ENCODE peak calls at places on chromosome 14, in seven cellular contexts. One of them, this sample, is unnamed.

GRCh38 chr14:92026548-92027190 is 13.2 kb downstream of the TRIP11 start:
- DNase-seq in GM20000: no peak
- DNase-seq in B cell: no peak
- DNase-seq in left ventricle myocardium inferior: no peak
- DNase-seq in stimulated activated CD4-positive, alpha-beta T cell treated with anti-CD3 and anti-CD28 coated beads, Interleukin-2, amount 100 ng/mL, for 4 hours: no peak
- DNase-seq in lower lobe of right lung: no peak
- DNase-seq in astrocyte of the cerebellum: no peak
- DNase-seq in this sample: no peak

GRCh38 chr14:80211143-80212024 is at the start of gene DIO2:
- DNase-seq in GM20000: no peak
- DNase-seq in B cell: no peak
- DNase-seq in left ventricle myocardium inferior: peak
- DNase-seq in stimulated activated CD4-positive, alpha-beta T cell treated with anti-CD3 and anti-CD28 coated beads, Interleukin-2, amount 100 ng/mL, for 4 hours: no peak
- DNase-seq in lower lobe of right lung: no peak
- DNase-seq in astrocyte of the cerebellum: no peak
- DNase-seq in this sample: peak

GRCh38 chr14:99093532-99094517 is 178.2 kb downstream of the BCL11B start:
- DNase-seq in GM20000: no peak
- DNase-seq in B cell: no peak
- DNase-seq in left ventricle myocardium inferior: no peak
- DNase-seq in stimulated activated CD4-positive, alpha-beta T cell treated with anti-CD3 and anti-CD28 coated beads, Interleukin-2, amount 100 ng/mL, for 4 hours: no peak
- DNase-seq in lower lobe of right lung: no peak
- DNase-seq in astrocyte of the cerebellum: peak
- DNase-seq in this sample: no peak

GRCh38 chr14:105315941-105316562 is 1.5 kb downstream of the PACS2 start:
- DNase-seq in GM20000: no peak
- DNase-seq in B cell: no peak
- DNase-seq in left ventricle myocardium inferior: no peak
- DNase-seq in stimulated activated CD4-positive, alpha-beta T cell treated with anti-CD3 and anti-CD28 coated beads, Interleukin-2, amount 100 ng/mL, for 4 hours: no peak
- DNase-seq in lower lobe of right lung: no peak
- DNase-seq in astrocyte of the cerebellum: no peak
- DNase-seq in this sample: no peak

GRCh38 chr14:91231446-91231845 is 13.1 kb downstream of the GPR68 start:
- DNase-seq in GM20000: no peak
- DNase-seq in B cell: no peak
- DNase-seq in left ventricle myocardium inferior: no peak
- DNase-seq in stimulated activated CD4-positive, alpha-beta T cell treated with anti-CD3 and anti-CD28 coated beads, Interleukin-2, amount 100 ng/mL, for 4 hours: no peak
- DNase-seq in lower lobe of right lung: no peak
- DNase-seq in astrocyte of the cerebellum: no peak
- DNase-seq in this sample: no peak

GRCh38 chr14:64997108-64997794 is 10.6 kb downstream of the FNTB start:
- DNase-seq in GM20000: no peak
- DNase-seq in B cell: no peak
- DNase-seq in left ventricle myocardium inferior: no peak
- DNase-seq in stimulated activated CD4-positive, alpha-beta T cell treated with anti-CD3 and anti-CD28 coated beads, Interleukin-2, amount 100 ng/mL, for 4 hours: no peak
- DNase-seq in lower lobe of right lung: no peak
- DNase-seq in astrocyte of the cerebellum: no peak
- DNase-seq in this sample: no peak

GRCh38 chr14:55574988-55575387 is 5.0 kb upstream of the KTN1 start:
- DNase-seq in GM20000: no peak
- DNase-seq in B cell: no peak
- DNase-seq in left ventricle myocardium inferior: no peak
- DNase-seq in stimulated activated CD4-positive, alpha-beta T cell treated with anti-CD3 and anti-CD28 coated beads, Interleukin-2, amount 100 ng/mL, for 4 hours: no peak
- DNase-seq in lower lobe of right lung: no peak
- DNase-seq in astrocyte of the cerebellum: no peak
- DNase-seq in this sample: no peak

GRCh38 chr14:58428011-58428807 is 690 bp downstream of the KIAA0586 start:
- DNase-seq in GM20000: peak
- DNase-seq in B cell: no peak
- DNase-seq in left ventricle myocardium inferior: no peak
- DNase-seq in stimulated activated CD4-positive, alpha-beta T cell treated with anti-CD3 and anti-CD28 coated beads, Interleukin-2, amount 100 ng/mL, for 4 hours: no peak
- DNase-seq in lower lobe of right lung: no peak
- DNase-seq in astrocyte of the cerebellum: peak
- DNase-seq in this sample: no peak

This sample was measured in AG09319.